ENCODE peak calls at places on chromosomes 11 and 22, in ten cellular contexts. U is RPMI7951; L is ovary; E is skeletal muscle cell; T is CD4-positive, CD25-positive, alpha-beta regulatory T cell; D is spleen; F is NCI-H2107; Y is NCI-H1092 treated with DMSO at 0.1 percent for 48 hours; K is type B pancreatic cell; J is hippocampal formation. N is an unnamed sample.

GRCh38 chr22:49570032-49570848 is 257.4 kb downstream of the BRD1 start:
- DNase-seq in U (no peak), L (no peak), E (no peak), T (no peak), D (peak; percentile 56), F (no peak), Y (no peak), K (peak; percentile 36), J (no peak), N (no peak)

GRCh38 chr22:18983120-18983651 is 47.1 kb upstream of the PRODH start:
- DNase-seq in U (no peak), L (no peak), E (no peak), T (no peak), D (peak; percentile 63), F (no peak), Y (no peak), K (peak; percentile 57), J (no peak), N (no peak)

GRCh38 chr22:49979587-49980264 is 19.2 kb downstream of the PIM3 start:
- DNase-seq in U (no peak), L (no peak), E (no peak), T (no peak), D (no peak), F (no peak), Y (no peak), K (no peak), J (no peak), N (peak; percentile 29)

GRCh38 chr11:1884123-1884415 is 7.6 kb downstream of the PRR33 start:
- DNase-seq in U (no peak), L (no peak), E (no peak), T (no peak), D (no peak), F (no peak), Y (no peak), K (no peak), J (no peak), N (no peak)

GRCh38 chr22:23058063-23058462 is 12.3 kb upstream of the GNAZ start:
- DNase-seq in U (no peak), L (no peak), E (no peak), T (no peak), D (no peak), F (no peak), Y (no peak), K (no peak), J (no peak), N (no peak)

GRCh38 chr22:46770726-46771125 is 8.3 kb downstream of the TBC1D22A start:
- DNase-seq in U (no peak), L (peak; percentile 18), E (no peak), T (no peak), D (peak; percentile 86), F (no peak), Y (no peak), K (no peak), J (no peak), N (no peak)

GRCh38 chr22:45777046-45777851 is 105.6 kb downstream of the ATXN10 start:
- DNase-seq in U (no peak), L (no peak), E (no peak), T (no peak), D (no peak), F (no peak), Y (no peak), K (no peak), J (no peak), N (no peak)

GRCh38 chr22:36463783-36464184 is 17.7 kb downstream of the TXN2 start:
- DNase-seq in U (no peak), L (no peak), E (no peak), T (no peak), D (peak; percentile 90), F (no peak), Y (no peak), K (no peak), J (no peak), N (no peak)

GRCh38 chr11:75196426-75196825 is 44.1 kb upstream of the TPBGL start:
- DNase-seq in U (no peak), L (no peak), E (no peak), T (no peak), D (no peak), F (no peak), Y (peak; percentile 6), K (no peak), J (no peak), N (no peak)

GRCh38 chr22:38930512-38930911 is 26.9 kb upstream of the APOBEC3A start:
- DNase-seq in U (no peak), L (no peak), E (no peak), T (no peak), D (no peak), F (no peak), Y (no peak), K (no peak), J (no peak), N (no peak)

GRCh38 chr11:77793972-77794371 is 26.6 kb downstream of the RSF1 start:
- DNase-seq in U (no peak), L (no peak), E (no peak), T (no peak), D (no peak), F (no peak), Y (no peak), K (no peak), J (no peak), N (no peak)

GRCh38 chr11:10413268-10413667 is 41.8 kb upstream of the AMPD3 start:
- DNase-seq in U (peak; percentile 56), L (no peak), E (no peak), T (peak; percentile 48), D (peak; percentile 81), F (no peak), Y (peak; percentile 53), K (no peak), J (peak; percentile 71), N (peak; percentile 46)

GRCh38 chr11:75447415-75447814 is 14.4 kb upstream of the KLHL35 start:
- DNase-seq in U (no peak), L (no peak), E (no peak), T (no peak), D (no peak), F (no peak), Y (no peak), K (no peak), J (no peak), N (no peak)

GRCh38 chr11:11422291-11423128 is 69.5 kb upstream of the CSNK2A3 start:
- DNase-seq in U (no peak), L (no peak), E (no peak), T (no peak), D (no peak), F (no peak), Y (peak; percentile 41), K (no peak), J (no peak), N (peak; percentile 80)

GRCh38 chr11:44528103-44528502 is 37.4 kb upstream of the CD82 start:
- DNase-seq in U (no peak), L (no peak), E (no peak), T (no peak), D (no peak), F (no peak), Y (no peak), K (no peak), J (no peak), N (no peak)

GRCh38 chr22:21621025-21621424 is 8.8 kb downstream of the YDJC start:
- DNase-seq in U (no peak), L (no peak), E (no peak), T (no peak), D (no peak), F (no peak), Y (no peak), K (no peak), J (no peak), N (no peak)

GRCh38 chr22:45880732-45881523 is 96.0 kb downstream of the WNT7B start:
- DNase-seq in U (no peak), L (no peak), E (no peak), T (no peak), D (peak; percentile 56), F (no peak), Y (no peak), K (peak; percentile 69), J (peak; percentile 30), N (no peak)